ENCODE peak calls at places on chromosomes 11 and 22, in six cellular contexts. One of them, this sample, is unnamed.

GRCh38 chr11:57340228-57340627 is 2.1 kb downstream of the P2RX3 start:
- DNase-seq in anterior cingulate cortex: no peak
- DNase-seq in pancreas: no peak
- DNase-seq in T-helper 9 cell: no peak
- DNase-seq in posterior cingulate gyrus: peak; percentile 67
- DNase-seq in AG08395: no peak
- DNase-seq in this sample: peak; percentile 17

GRCh38 chr22:28547132-28547842 is 132.4 kb downstream of the TTC28 start:
- DNase-seq in anterior cingulate cortex: no peak
- DNase-seq in pancreas: no peak
- DNase-seq in T-helper 9 cell: no peak
- DNase-seq in posterior cingulate gyrus: no peak
- DNase-seq in AG08395: peak; percentile 83
- DNase-seq in this sample: no peak

GRCh38 chr22:30602049-30602448 is 4.9 kb upstream of the TCN2 start:
- DNase-seq in anterior cingulate cortex: no peak
- DNase-seq in pancreas: no peak
- DNase-seq in T-helper 9 cell: no peak
- DNase-seq in posterior cingulate gyrus: no peak
- DNase-seq in AG08395: no peak
- DNase-seq in this sample: no peak

GRCh38 chr11:13053255-13053917 is 44.3 kb downstream of the RASSF10 start:
- DNase-seq in anterior cingulate cortex: no peak
- DNase-seq in pancreas: no peak
- DNase-seq in T-helper 9 cell: no peak
- DNase-seq in posterior cingulate gyrus: no peak
- DNase-seq in AG08395: peak; percentile 28
- DNase-seq in this sample: no peak

GRCh38 chr22:35587447-35587870 is 29.7 kb downstream of the MB start:
- DNase-seq in anterior cingulate cortex: no peak
- DNase-seq in pancreas: peak; percentile 49
- DNase-seq in T-helper 9 cell: no peak
- DNase-seq in posterior cingulate gyrus: peak; percentile 71
- DNase-seq in AG08395: no peak
- DNase-seq in this sample: no peak

GRCh38 chr11:112520293-112520692 is 259.6 kb upstream of the PLET1 start:
- DNase-seq in anterior cingulate cortex: no peak
- DNase-seq in pancreas: no peak
- DNase-seq in T-helper 9 cell: no peak
- DNase-seq in posterior cingulate gyrus: no peak
- DNase-seq in AG08395: no peak
- DNase-seq in this sample: no peak

GRCh38 chr22:48948575-48949170 is 879.0 kb downstream of the BRD1 start:
- DNase-seq in anterior cingulate cortex: no peak
- DNase-seq in pancreas: no peak
- DNase-seq in T-helper 9 cell: no peak
- DNase-seq in posterior cingulate gyrus: no peak
- DNase-seq in AG08395: no peak
- DNase-seq in this sample: no peak

GRCh38 chr11:67610302-67610868 is 3.6 kb downstream of the NDUFV1 start:
- DNase-seq in anterior cingulate cortex: no peak
- DNase-seq in pancreas: no peak
- DNase-seq in T-helper 9 cell: no peak
- DNase-seq in posterior cingulate gyrus: no peak
- DNase-seq in AG08395: no peak
- DNase-seq in this sample: no peak

GRCh38 chr11:132300283-132300682 is 929.9 kb downstream of the NTM start:
- DNase-seq in anterior cingulate cortex: no peak
- DNase-seq in pancreas: no peak
- DNase-seq in T-helper 9 cell: no peak
- DNase-seq in posterior cingulate gyrus: no peak
- DNase-seq in AG08395: peak; percentile 26
- DNase-seq in this sample: no peak

GRCh38 chr11:70739091-70739490 is 340.8 kb downstream of the CTTN start:
- DNase-seq in anterior cingulate cortex: no peak
- DNase-seq in pancreas: no peak
- DNase-seq in T-helper 9 cell: no peak
- DNase-seq in posterior cingulate gyrus: no peak
- DNase-seq in AG08395: no peak
- DNase-seq in this sample: no peak

GRCh38 chr11:76077575-76078150 is 128.6 kb downstream of the WNT11 start:
- DNase-seq in anterior cingulate cortex: no peak
- DNase-seq in pancreas: no peak
- DNase-seq in T-helper 9 cell: no peak
- DNase-seq in posterior cingulate gyrus: no peak
- DNase-seq in AG08395: peak; percentile 4
- DNase-seq in this sample: no peak

GRCh38 chr11:74417860-74418508 is 19.8 kb upstream of the PGM2L1 start:
- DNase-seq in anterior cingulate cortex: no peak
- DNase-seq in pancreas: no peak
- DNase-seq in T-helper 9 cell: no peak
- DNase-seq in posterior cingulate gyrus: no peak
- DNase-seq in AG08395: peak; percentile 15
- DNase-seq in this sample: no peak

GRCh38 chr11:131584694-131585592 is 214.5 kb downstream of the NTM start:
- DNase-seq in anterior cingulate cortex: peak; percentile 90
- DNase-seq in pancreas: no peak
- DNase-seq in T-helper 9 cell: no peak
- DNase-seq in posterior cingulate gyrus: peak; percentile 97
- DNase-seq in AG08395: no peak
- DNase-seq in this sample: peak; percentile 92

GRCh38 chr22:20566420-20567260 is 59.2 kb downstream of the MED15 start:
- DNase-seq in anterior cingulate cortex: no peak
- DNase-seq in pancreas: peak; percentile 34
- DNase-seq in T-helper 9 cell: peak; percentile 62
- DNase-seq in posterior cingulate gyrus: peak; percentile 64
- DNase-seq in AG08395: peak; percentile 80
- DNase-seq in this sample: no peak

GRCh38 chr11:128584253-128584652 is 3.1 kb downstream of the ETS1 start:
- DNase-seq in anterior cingulate cortex: no peak
- DNase-seq in pancreas: no peak
- DNase-seq in T-helper 9 cell: no peak
- DNase-seq in posterior cingulate gyrus: no peak
- DNase-seq in AG08395: no peak
- DNase-seq in this sample: no peak

GRCh38 chr11:47506363-47506762 is 46.6 kb downstream of the CELF1 start:
- DNase-seq in anterior cingulate cortex: no peak
- DNase-seq in pancreas: no peak
- DNase-seq in T-helper 9 cell: no peak
- DNase-seq in posterior cingulate gyrus: no peak
- DNase-seq in AG08395: no peak
- DNase-seq in this sample: no peak

GRCh38 chr11:120229451-120230424 is 10.2 kb upstream of the POU2F3 start:
- DNase-seq in anterior cingulate cortex: no peak
- DNase-seq in pancreas: no peak
- DNase-seq in T-helper 9 cell: no peak
- DNase-seq in posterior cingulate gyrus: peak; percentile 63
- DNase-seq in AG08395: peak; percentile 56
- DNase-seq in this sample: no peak

GRCh38 chr11:118657709-118658108 is 21.7 kb downstream of the TREH start:
- DNase-seq in anterior cingulate cortex: no peak
- DNase-seq in pancreas: no peak
- DNase-seq in T-helper 9 cell: no peak
- DNase-seq in posterior cingulate gyrus: no peak
- DNase-seq in AG08395: no peak
- DNase-seq in this sample: no peak

GRCh38 chr11:114061053-114062049 is 1.8 kb downstream of the ZBTB16 start:
- DNase-seq in anterior cingulate cortex: peak; percentile 25
- DNase-seq in pancreas: no peak
- DNase-seq in T-helper 9 cell: no peak
- DNase-seq in posterior cingulate gyrus: no peak
- DNase-seq in AG08395: no peak
- DNase-seq in this sample: no peak